ENCODE peak calls at places on chromosomes 7 and 10, in four cellular contexts. One of them, this sample, is unnamed.

GRCh38 chr7:133081119-133081604 is 728 bp downstream of the CHCHD3 start:
- DNase-seq in heart right ventricle: no peak
- DNase-seq in caudate nucleus: no peak
- DNase-seq in GM12865: peak
- DNase-seq in this sample: peak

GRCh38 chr10:79387974-79388850 is 40.9 kb downstream of the PPIF start:
- DNase-seq in GM12865: peak
- DNase-seq in heart right ventricle: peak
- DNase-seq in caudate nucleus: no peak
- DNase-seq in this sample: no peak

GRCh38 chr10:114357591-114357990 is 46.7 kb downstream of the AFAP1L2 start:
- DNase-seq in heart right ventricle: no peak
- DNase-seq in GM12865: no peak
- DNase-seq in caudate nucleus: no peak
- DNase-seq in this sample: no peak

GRCh38 chr7:144780071-144780608 is 55.7 kb downstream of the TPK1 start:
- DNase-seq in GM12865: no peak
- DNase-seq in heart right ventricle: no peak
- DNase-seq in caudate nucleus: no peak
- DNase-seq in this sample: peak

GRCh38 chr7:42913591-42913990 is 1.7 kb upstream of the C7orf25 start:
- DNase-seq in heart right ventricle: no peak
- DNase-seq in GM12865: no peak
- DNase-seq in caudate nucleus: no peak
- DNase-seq in this sample: no peak

GRCh38 chr10:82251222-82251977 is 376.4 kb downstream of the NRG3 start:
- DNase-seq in heart right ventricle: no peak
- DNase-seq in GM12865: no peak
- DNase-seq in caudate nucleus: no peak
- DNase-seq in this sample: no peak

GRCh38 chr10:103080891-103081581 is 112.0 kb downstream of the NT5C2 start:
- DNase-seq in caudate nucleus: no peak
- DNase-seq in GM12865: no peak
- DNase-seq in heart right ventricle: no peak
- DNase-seq in this sample: peak

GRCh38 chr10:44186821-44187220 is 198.1 kb downstream of the CXCL12 start:
- DNase-seq in caudate nucleus: no peak
- DNase-seq in heart right ventricle: no peak
- DNase-seq in GM12865: no peak
- DNase-seq in this sample: no peak

GRCh38 chr10:110694263-110694662 is 50.1 kb downstream of the RBM20 start:
- DNase-seq in caudate nucleus: no peak
- DNase-seq in heart right ventricle: no peak
- DNase-seq in GM12865: no peak
- DNase-seq in this sample: no peak

GRCh38 chr7:124031919-124032318 is 948 bp downstream of the TMEM229A start:
- DNase-seq in GM12865: no peak
- DNase-seq in heart right ventricle: no peak
- DNase-seq in caudate nucleus: no peak
- DNase-seq in this sample: no peak

GRCh38 chr7:142800699-142801260 is 30.0 kb downstream of the PRSS2 start:
- DNase-seq in GM12865: no peak
- DNase-seq in heart right ventricle: no peak
- DNase-seq in caudate nucleus: no peak
- DNase-seq in this sample: no peak

GRCh38 chr10:58930497-58930896 is 245.9 kb upstream of the PHYHIPL start:
- DNase-seq in caudate nucleus: no peak
- DNase-seq in heart right ventricle: no peak
- DNase-seq in GM12865: no peak
- DNase-seq in this sample: no peak

GRCh38 chr10:48336978-48337599 is 30.6 kb downstream of the MAPK8 start:
- DNase-seq in GM12865: peak
- DNase-seq in caudate nucleus: no peak
- DNase-seq in heart right ventricle: no peak
- DNase-seq in this sample: no peak

GRCh38 chr7:148337995-148338747 is 252.4 kb upstream of the C7orf33 start:
- DNase-seq in heart right ventricle: no peak
- DNase-seq in caudate nucleus: no peak
- DNase-seq in GM12865: no peak
- DNase-seq in this sample: no peak

GRCh38 chr7:114225784-114226183 is 188.8 kb upstream of the FOXP2 start:
- DNase-seq in heart right ventricle: no peak
- DNase-seq in caudate nucleus: no peak
- DNase-seq in GM12865: no peak
- DNase-seq in this sample: no peak

GRCh38 chr7:142112086-142112485 is 568 bp downstream of the MGAM2 start:
- DNase-seq in GM12865: no peak
- DNase-seq in caudate nucleus: no peak
- DNase-seq in heart right ventricle: no peak
- DNase-seq in this sample: no peak

GRCh38 chr10:89262331-89263020 is 10.9 kb upstream of the LIPA start:
- DNase-seq in GM12865: no peak
- DNase-seq in caudate nucleus: no peak
- DNase-seq in heart right ventricle: no peak
- DNase-seq in this sample: peak

GRCh38 chr10:28375399-28376354 is 72.8 kb upstream of the MPP7 start:
- DNase-seq in GM12865: no peak
- DNase-seq in heart right ventricle: no peak
- DNase-seq in caudate nucleus: no peak
- DNase-seq in this sample: peak

GRCh38 chr7:51352174-51353145 is 35.9 kb upstream of the COBL start:
- DNase-seq in GM12865: no peak
- DNase-seq in caudate nucleus: no peak
- DNase-seq in heart right ventricle: no peak
- DNase-seq in this sample: no peak

GRCh38 chr10:85959239-85959638 is 407.4 kb downstream of the GRID1 start:
- DNase-seq in heart right ventricle: no peak
- DNase-seq in GM12865: no peak
- DNase-seq in caudate nucleus: no peak
- DNase-seq in this sample: no peak

GRCh38 chr10:29386347-29386999 is 97.6 kb downstream of the LYZL1 start:
- DNase-seq in GM12865: peak
- DNase-seq in caudate nucleus: no peak
- DNase-seq in heart right ventricle: no peak
- DNase-seq in this sample: peak

GRCh38 chr7:108973075-108973474 is 403.4 kb downstream of the DNAJB9 start:
- DNase-seq in heart right ventricle: no peak
- DNase-seq in caudate nucleus: no peak
- DNase-seq in GM12865: no peak
- DNase-seq in this sample: no peak

GRCh38 chr7:133676805-133677370 is 424.0 kb downstream of the EXOC4 start:
- DNase-seq in GM12865: no peak
- DNase-seq in caudate nucleus: no peak
- DNase-seq in heart right ventricle: no peak
- DNase-seq in this sample: no peak

GRCh38 chr7:1624999-1625927 is 44.8 kb upstream of the ELFN1 start:
- DNase-seq in GM12865: no peak
- DNase-seq in heart right ventricle: no peak
- DNase-seq in caudate nucleus: no peak
- DNase-seq in this sample: no peak

GRCh38 chr7:107661865-107662379 is 1.3 kb downstream of the SLC26A4 start:
- DNase-seq in GM12865: no peak
- DNase-seq in heart right ventricle: no peak
- DNase-seq in caudate nucleus: no peak
- DNase-seq in this sample: no peak

GRCh38 chr7:138125119-138125518 is 48.9 kb downstream of the AKR1D1 start:
- DNase-seq in heart right ventricle: no peak
- DNase-seq in GM12865: no peak
- DNase-seq in caudate nucleus: no peak
- DNase-seq in this sample: peak

GRCh38 chr10:72694476-72695369 is 2.8 kb downstream of the MCU start:
- DNase-seq in heart right ventricle: no peak
- DNase-seq in GM12865: peak
- DNase-seq in caudate nucleus: no peak
- DNase-seq in this sample: peak

GRCh38 chr10:110430369-110431273 is 67.1 kb upstream of the DUSP5 start:
- DNase-seq in heart right ventricle: no peak
- DNase-seq in caudate nucleus: no peak
- DNase-seq in GM12865: no peak
- DNase-seq in this sample: no peak

GRCh38 chr10:101022967-101023705 is 7.8 kb downstream of the PDZD7 start:
- DNase-seq in caudate nucleus: no peak
- DNase-seq in GM12865: no peak
- DNase-seq in heart right ventricle: no peak
- DNase-seq in this sample: no peak

GRCh38 chr7:74544706-74545469 is 91.2 kb downstream of the GTF2IRD1 start:
- DNase-seq in heart right ventricle: no peak
- DNase-seq in GM12865: peak
- DNase-seq in caudate nucleus: no peak
- DNase-seq in this sample: peak

GRCh38 chr10:124629410-124629809 is 114.8 kb downstream of the FAM53B start:
- DNase-seq in caudate nucleus: peak
- DNase-seq in heart right ventricle: peak
- DNase-seq in GM12865: no peak
- DNase-seq in this sample: no peak

GRCh38 chr10:35495521-35496238 is 109.5 kb upstream of the GJD4 start:
- DNase-seq in heart right ventricle: no peak
- DNase-seq in GM12865: peak
- DNase-seq in caudate nucleus: no peak
- DNase-seq in this sample: no peak

GRCh38 chr7:80686576-80686975 is 48.1 kb downstream of the CD36 start:
- DNase-seq in caudate nucleus: no peak
- DNase-seq in heart right ventricle: no peak
- DNase-seq in GM12865: no peak
- DNase-seq in this sample: peak

GRCh38 chr7:64618785-64619456 is 47.0 kb upstream of the ZNF107 start:
- DNase-seq in caudate nucleus: no peak
- DNase-seq in GM12865: peak
- DNase-seq in heart right ventricle: no peak
- DNase-seq in this sample: peak

GRCh38 chr7:121449304-121449703 is 53.2 kb upstream of the FAM3C start:
- DNase-seq in heart right ventricle: no peak
- DNase-seq in caudate nucleus: no peak
- DNase-seq in GM12865: no peak
- DNase-seq in this sample: peak

GRCh38 chr7:66246549-66247171 is 41.5 kb downstream of the TPST1 start:
- DNase-seq in GM12865: no peak
- DNase-seq in caudate nucleus: no peak
- DNase-seq in heart right ventricle: no peak
- DNase-seq in this sample: no peak

This sample was measured in PC-3.